ENCODE peak calls at places on chromosome 5, in ten cellular contexts. One of them, this sample, is unnamed.

GRCh38 chr5:179400020-179400419 is 54.8 kb upstream of the ADAMTS2 start:
- DNase-seq in iPS-NIHi11: no peak
- DNase-seq in HepG2: no peak
- DNase-seq in effector CD8-positive, alpha-beta T cell: no peak
- DNase-seq in RWPE1: no peak
- DNase-seq in mammary epithelial cell: no peak
- DNase-seq in C1 segment of cervical spinal cord: no peak
- DNase-seq in pancreas: no peak
- DNase-seq in Daoy: no peak
- DNase-seq in A172: no peak
- DNase-seq in this sample: no peak

GRCh38 chr5:180137401-180138213 is 66.0 kb upstream of the RNF130 start:
- DNase-seq in effector CD8-positive, alpha-beta T cell: no peak
- DNase-seq in RWPE1: no peak
- DNase-seq in iPS-NIHi11: no peak
- DNase-seq in Daoy: peak
- DNase-seq in C1 segment of cervical spinal cord: no peak
- DNase-seq in pancreas: no peak
- DNase-seq in mammary epithelial cell: no peak
- DNase-seq in A172: no peak
- DNase-seq in HepG2: no peak
- DNase-seq in this sample: no peak

GRCh38 chr5:77309140-77309539 is 98.7 kb downstream of the PDE8B start:
- DNase-seq in iPS-NIHi11: no peak
- DNase-seq in C1 segment of cervical spinal cord: no peak
- DNase-seq in pancreas: no peak
- DNase-seq in mammary epithelial cell: no peak
- DNase-seq in Daoy: no peak
- DNase-seq in RWPE1: no peak
- DNase-seq in A172: no peak
- DNase-seq in effector CD8-positive, alpha-beta T cell: no peak
- DNase-seq in HepG2: no peak
- DNase-seq in this sample: no peak

GRCh38 chr5:29252390-29252789 is 1941.1 kb upstream of the CDH6 start:
- DNase-seq in iPS-NIHi11: no peak
- DNase-seq in C1 segment of cervical spinal cord: no peak
- DNase-seq in RWPE1: no peak
- DNase-seq in pancreas: no peak
- DNase-seq in HepG2: peak
- DNase-seq in effector CD8-positive, alpha-beta T cell: no peak
- DNase-seq in mammary epithelial cell: no peak
- DNase-seq in A172: no peak
- DNase-seq in Daoy: no peak
- DNase-seq in this sample: no peak

GRCh38 chr5:369151-369939 is 47.8 kb downstream of the AHRR start:
- DNase-seq in effector CD8-positive, alpha-beta T cell: no peak
- DNase-seq in pancreas: no peak
- DNase-seq in iPS-NIHi11: peak
- DNase-seq in RWPE1: no peak
- DNase-seq in HepG2: no peak
- DNase-seq in mammary epithelial cell: no peak
- DNase-seq in Daoy: peak
- DNase-seq in A172: no peak
- DNase-seq in C1 segment of cervical spinal cord: no peak
- DNase-seq in this sample: no peak

GRCh38 chr5:102713682-102714231 is 41.3 kb upstream of the PAM start:
- DNase-seq in effector CD8-positive, alpha-beta T cell: no peak
- DNase-seq in A172: no peak
- DNase-seq in iPS-NIHi11: no peak
- DNase-seq in pancreas: no peak
- DNase-seq in RWPE1: no peak
- DNase-seq in HepG2: no peak
- DNase-seq in Daoy: no peak
- DNase-seq in mammary epithelial cell: no peak
- DNase-seq in C1 segment of cervical spinal cord: no peak
- DNase-seq in this sample: no peak

GRCh38 chr5:75885321-75885720 is 168.1 kb upstream of the POC5 start:
- DNase-seq in pancreas: no peak
- DNase-seq in Daoy: no peak
- DNase-seq in A172: no peak
- DNase-seq in effector CD8-positive, alpha-beta T cell: no peak
- DNase-seq in iPS-NIHi11: no peak
- DNase-seq in RWPE1: no peak
- DNase-seq in HepG2: no peak
- DNase-seq in C1 segment of cervical spinal cord: no peak
- DNase-seq in mammary epithelial cell: no peak
- DNase-seq in this sample: no peak

GRCh38 chr5:142937265-142937877 is 167.2 kb downstream of the ARHGAP26 start:
- DNase-seq in pancreas: no peak
- DNase-seq in C1 segment of cervical spinal cord: no peak
- DNase-seq in RWPE1: no peak
- DNase-seq in A172: no peak
- DNase-seq in mammary epithelial cell: no peak
- DNase-seq in HepG2: no peak
- DNase-seq in Daoy: no peak
- DNase-seq in effector CD8-positive, alpha-beta T cell: no peak
- DNase-seq in iPS-NIHi11: no peak
- DNase-seq in this sample: no peak

GRCh38 chr5:59466271-59466670 is 427.3 kb downstream of the PDE4D start:
- DNase-seq in C1 segment of cervical spinal cord: no peak
- DNase-seq in HepG2: no peak
- DNase-seq in effector CD8-positive, alpha-beta T cell: no peak
- DNase-seq in A172: no peak
- DNase-seq in iPS-NIHi11: no peak
- DNase-seq in Daoy: no peak
- DNase-seq in pancreas: no peak
- DNase-seq in mammary epithelial cell: no peak
- DNase-seq in RWPE1: no peak
- DNase-seq in this sample: no peak

GRCh38 chr5:67416133-67416937 is 219.7 kb upstream of the CD180 start:
- DNase-seq in A172: no peak
- DNase-seq in effector CD8-positive, alpha-beta T cell: no peak
- DNase-seq in mammary epithelial cell: no peak
- DNase-seq in RWPE1: no peak
- DNase-seq in iPS-NIHi11: no peak
- DNase-seq in pancreas: no peak
- DNase-seq in Daoy: no peak
- DNase-seq in HepG2: no peak
- DNase-seq in C1 segment of cervical spinal cord: no peak
- DNase-seq in this sample: peak

GRCh38 chr5:62791059-62791458 is 212.4 kb downstream of the LRRC70 start:
- DNase-seq in A172: no peak
- DNase-seq in effector CD8-positive, alpha-beta T cell: no peak
- DNase-seq in mammary epithelial cell: peak
- DNase-seq in iPS-NIHi11: no peak
- DNase-seq in C1 segment of cervical spinal cord: no peak
- DNase-seq in HepG2: peak
- DNase-seq in Daoy: no peak
- DNase-seq in pancreas: no peak
- DNase-seq in RWPE1: no peak
- DNase-seq in this sample: no peak

GRCh38 chr5:126516133-126516532 is 78.9 kb downstream of the ALDH7A1 start:
- DNase-seq in Daoy: peak
- DNase-seq in A172: peak
- DNase-seq in C1 segment of cervical spinal cord: no peak
- DNase-seq in effector CD8-positive, alpha-beta T cell: no peak
- DNase-seq in HepG2: no peak
- DNase-seq in pancreas: no peak
- DNase-seq in iPS-NIHi11: no peak
- DNase-seq in RWPE1: peak
- DNase-seq in mammary epithelial cell: peak
- DNase-seq in this sample: no peak

GRCh38 chr5:122478741-122479459 is 166.9 kb downstream of the SNCAIP start:
- DNase-seq in RWPE1: peak
- DNase-seq in iPS-NIHi11: no peak
- DNase-seq in HepG2: peak
- DNase-seq in A172: no peak
- DNase-seq in C1 segment of cervical spinal cord: no peak
- DNase-seq in effector CD8-positive, alpha-beta T cell: no peak
- DNase-seq in mammary epithelial cell: peak
- DNase-seq in pancreas: no peak
- DNase-seq in Daoy: no peak
- DNase-seq in this sample: no peak

GRCh38 chr5:37769840-37770239 is 70.0 kb downstream of the GDNF start:
- DNase-seq in iPS-NIHi11: no peak
- DNase-seq in effector CD8-positive, alpha-beta T cell: no peak
- DNase-seq in Daoy: no peak
- DNase-seq in C1 segment of cervical spinal cord: no peak
- DNase-seq in mammary epithelial cell: no peak
- DNase-seq in pancreas: no peak
- DNase-seq in HepG2: peak
- DNase-seq in A172: no peak
- DNase-seq in RWPE1: no peak
- DNase-seq in this sample: no peak

GRCh38 chr5:169717298-169717697 is 80.2 kb downstream of the DOCK2 start:
- DNase-seq in HepG2: no peak
- DNase-seq in pancreas: no peak
- DNase-seq in mammary epithelial cell: peak
- DNase-seq in A172: peak
- DNase-seq in C1 segment of cervical spinal cord: no peak
- DNase-seq in Daoy: peak
- DNase-seq in effector CD8-positive, alpha-beta T cell: no peak
- DNase-seq in iPS-NIHi11: no peak
- DNase-seq in RWPE1: peak
- DNase-seq in this sample: no peak

GRCh38 chr5:60945760-60946253 is 802 bp downstream of the NDUFAF2 start:
- DNase-seq in mammary epithelial cell: peak
- DNase-seq in A172: peak
- DNase-seq in Daoy: peak
- DNase-seq in pancreas: peak
- DNase-seq in RWPE1: peak
- DNase-seq in C1 segment of cervical spinal cord: no peak
- DNase-seq in effector CD8-positive, alpha-beta T cell: peak
- DNase-seq in iPS-NIHi11: peak
- DNase-seq in HepG2: peak
- DNase-seq in this sample: no peak

GRCh38 chr5:140806834-140807775 is at the start of gene PCDHA4:
- DNase-seq in HepG2: peak
- DNase-seq in A172: peak
- DNase-seq in RWPE1: no peak
- DNase-seq in pancreas: peak
- DNase-seq in effector CD8-positive, alpha-beta T cell: no peak
- DNase-seq in mammary epithelial cell: peak
- DNase-seq in C1 segment of cervical spinal cord: no peak
- DNase-seq in Daoy: peak
- DNase-seq in iPS-NIHi11: peak
- DNase-seq in this sample: no peak

GRCh38 chr5:59485629-59486439 is 407.7 kb downstream of the PDE4D start:
- DNase-seq in Daoy: no peak
- DNase-seq in A172: peak
- DNase-seq in RWPE1: no peak
- DNase-seq in HepG2: no peak
- DNase-seq in effector CD8-positive, alpha-beta T cell: no peak
- DNase-seq in mammary epithelial cell: peak
- DNase-seq in C1 segment of cervical spinal cord: no peak
- DNase-seq in pancreas: no peak
- DNase-seq in iPS-NIHi11: no peak
- DNase-seq in this sample: no peak